ENCODE peak calls at places on chromosomes 12 and 14, in five cellular contexts. X is effector CD8-positive, alpha-beta T cell; E is activated CD4-positive, alpha-beta T cell treated with anti-CD3 and anti-CD28 coated beads, Interleukin-2, amount 50 U/mL, for 48 hours; M is activated CD4-positive, CD25-positive, alpha-beta regulatory T cell treated with anti-CD3 and anti-CD28 coated beads, Interleukin-2, amount 50 U/mL, for 16 hours; N is fibroblast of the conjunctiva. F is an unnamed sample.

GRCh38 chr12:40668095-40668494 is 24.1 kb upstream of the CNTN1 start:
- DNase-seq in X (no peak), E (no peak), M (no peak), N (no peak), F (no peak)

GRCh38 chr12:54036620-54037359 is 3.9 kb downstream of the HOXC5 start:
- DNase-seq in X (no peak), E (no peak), M (no peak), N (no peak), F (no peak)

GRCh38 chr14:86321151-86321550 is 791.2 kb downstream of the FLRT2 start:
- DNase-seq in X (no peak), E (no peak), M (no peak), N (no peak), F (no peak)

GRCh38 chr12:70006619-70006973 is 181.6 kb downstream of the MYRFL start:
- DNase-seq in X (no peak), E (no peak), M (no peak), N (no peak), F (no peak)

GRCh38 chr14:20219033-20219432 is 4.5 kb upstream of the OR11H6 start:
- DNase-seq in X (no peak), E (no peak), M (no peak), N (no peak), F (no peak)

GRCh38 chr12:128381961-128382360 is 115.0 kb downstream of the TMEM132C start:
- DNase-seq in X (no peak), E (no peak), M (no peak), N (no peak), F (no peak)

GRCh38 chr14:85087201-85087600 is 442.7 kb upstream of the FLRT2 start:
- DNase-seq in X (no peak), E (no peak), M (no peak), N (no peak), F (no peak)

GRCh38 chr14:90429236-90429635 is 32.4 kb downstream of the CALM1 start:
- DNase-seq in X (no peak), E (no peak), M (no peak), N (no peak), F (no peak)

GRCh38 chr12:93237235-93237915 is 140.3 kb upstream of the NUDT4 start:
- DNase-seq in X (no peak), E (no peak), M (no peak), N (peak), F (no peak)

GRCh38 chr14:32932921-32933622 is 5.6 kb upstream of the NPAS3 start:
- DNase-seq in X (no peak), E (no peak), M (no peak), N (no peak), F (no peak)

GRCh38 chr14:58549358-58549757 is 88.4 kb upstream of the DACT1 start:
- DNase-seq in X (no peak), E (no peak), M (no peak), N (no peak), F (no peak)

GRCh38 chr12:72774023-72774422 is 501.9 kb downstream of the TRHDE start:
- DNase-seq in X (no peak), E (no peak), M (no peak), N (no peak), F (no peak)

GRCh38 chr14:55127491-55127951 is 1.5 kb upstream of the LGALS3 start:
- DNase-seq in X (no peak), E (no peak), M (no peak), N (no peak), F (peak)

GRCh38 chr14:98249476-98249875 is 1022.5 kb downstream of the BCL11B start:
- DNase-seq in X (no peak), E (no peak), M (no peak), N (no peak), F (no peak)

GRCh38 chr14:90502760-90503159 is 105.9 kb downstream of the CALM1 start:
- DNase-seq in X (no peak), E (no peak), M (no peak), N (no peak), F (no peak)

GRCh38 chr12:103197725-103198388 is 240.4 kb downstream of the ASCL1 start:
- DNase-seq in X (no peak), E (no peak), M (no peak), N (no peak), F (no peak)

GRCh38 chr12:53067074-53067992 is 11.9 kb downstream of the SPRYD3 start:
- DNase-seq in X (no peak), E (no peak), M (no peak), N (no peak), F (no peak)

GRCh38 chr12:117097159-117097558 is 2.1 kb downstream of the TESC start:
- DNase-seq in X (no peak), E (no peak), M (no peak), N (no peak), F (no peak)

GRCh38 chr14:74829238-74829637 is 46.7 kb downstream of the PROX2 start:
- DNase-seq in X (no peak), E (no peak), M (no peak), N (no peak), F (no peak)

GRCh38 chr14:106222736-106223135 is 696.4 kb downstream of the TMEM121 start:
- DNase-seq in X (no peak), E (no peak), M (no peak), N (no peak), F (no peak)

GRCh38 chr12:92529944-92530343 is 172.8 kb upstream of the PLEKHG7 start:
- DNase-seq in X (no peak), E (no peak), M (no peak), N (no peak), F (no peak)

F was measured in epithelial cell of proximal tubule.